ENCODE peak calls at places on chromosomes 16 and 17, in five cellular contexts. P is HCT116, V is GM12878, S is SK-N-SH, B is H1. Q is an unnamed sample.

GRCh38 chr17:45116434-45117016 is 15.8 kb downstream of the PLCD3 start:
- DNase-seq in S (peak), P (no peak), B (no peak), V (no peak), Q (no peak)

GRCh38 chr16:66958857-66959644 is 2.0 kb upstream of the CES3 start:
- DNase-seq in S (no peak), V (no peak), B (no peak), P (no peak), Q (no peak)

GRCh38 chr16:9159839-9160550 is 68.6 kb downstream of the HAPSTR1 start:
- DNase-seq in B (peak), V (peak), S (peak), P (peak), Q (peak)

GRCh38 chr16:74107795-74108610 is 188.6 kb upstream of the PSMD7 start:
- DNase-seq in S (no peak), P (peak), B (peak), V (peak), Q (peak)

GRCh38 chr17:36931697-36932382 is 5.4 kb upstream of the LHX1 start:
- DNase-seq in V (no peak), P (no peak), B (no peak), S (peak), Q (no peak)

GRCh38 chr17:49576121-49576905 is 642 bp downstream of the NXPH3 start:
- DNase-seq in S (peak), V (no peak), P (no peak), B (no peak), Q (no peak)

GRCh38 chr17:45294506-45294905 is 22.3 kb downstream of the MAP3K14 start:
- DNase-seq in V (no peak), P (no peak), S (peak), B (no peak), Q (no peak)

GRCh38 chr17:48751172-48751571 is 22.6 kb upstream of the HOXB13 start:
- DNase-seq in P (no peak), B (no peak), S (no peak), V (no peak), Q (no peak)

GRCh38 chr17:40791116-40791515 is 8.6 kb downstream of the KRT28 start:
- DNase-seq in P (no peak), V (no peak), S (no peak), B (no peak), Q (no peak)

GRCh38 chr17:78301821-78302213 is 58.1 kb downstream of the SOCS3 start:
- DNase-seq in B (no peak), P (no peak), S (no peak), V (no peak), Q (no peak)

GRCh38 chr16:4893103-4893862 is 43.7 kb downstream of the PPL start:
- DNase-seq in S (no peak), B (no peak), P (no peak), V (no peak), Q (no peak)

GRCh38 chr17:2911035-2911754 is 115.0 kb downstream of the RAP1GAP2 start:
- DNase-seq in B (no peak), S (peak), V (no peak), P (no peak), Q (no peak)

GRCh38 chr16:787261-787966 is 767 bp downstream of the RPUSD1 start:
- DNase-seq in V (no peak), B (no peak), S (no peak), P (no peak), Q (no peak)

GRCh38 chr16:83851473-83851872 is 43.7 kb downstream of the HSBP1 start:
- DNase-seq in S (no peak), B (no peak), P (no peak), V (no peak), Q (no peak)

GRCh38 chr16:74305286-74305685 is 8.7 kb downstream of the PSMD7 start:
- DNase-seq in B (no peak), P (no peak), S (no peak), V (no peak), Q (no peak)

GRCh38 chr17:75096082-75096625 is 8.4 kb downstream of the SLC16A5 start:
- DNase-seq in V (no peak), B (no peak), S (no peak), P (peak), Q (peak)

GRCh38 chr16:17368511-17368910 is 102.2 kb downstream of the XYLT1 start:
- DNase-seq in P (no peak), B (no peak), V (no peak), S (no peak), Q (no peak)

GRCh38 chr16:69927056-69927757 is 23.9 kb upstream of the CLEC18A start:
- DNase-seq in B (no peak), S (no peak), P (no peak), V (no peak), Q (no peak)

GRCh38 chr17:75036643-75037268 is 10.0 kb downstream of the ATP5PD start:
- DNase-seq in B (no peak), S (no peak), V (no peak), P (peak), Q (no peak)

GRCh38 chr16:72066747-72067146 is 3.7 kb downstream of the HPR start:
- DNase-seq in S (peak), P (peak), V (no peak), B (no peak), Q (peak)

GRCh38 chr16:69859105-69859969 is 91.8 kb upstream of the CLEC18A start:
- DNase-seq in P (peak), V (no peak), B (peak), S (peak), Q (no peak)

GRCh38 chr16:57759541-57760356 is 24.2 kb downstream of the KATNB1 start:
- DNase-seq in B (no peak), V (no peak), P (no peak), S (no peak), Q (no peak)

GRCh38 chr17:33436321-33436720 is 143.2 kb upstream of the ASIC2 start:
- DNase-seq in B (no peak), V (no peak), P (no peak), S (no peak), Q (no peak)

GRCh38 chr16:15583526-15583925 is 59.4 kb downstream of the MARF1 start:
- DNase-seq in V (no peak), S (no peak), B (no peak), P (no peak), Q (no peak)

GRCh38 chr16:11232852-11233726 is 22.9 kb downstream of the SOCS1 start:
- DNase-seq in B (no peak), V (no peak), S (no peak), P (no peak), Q (no peak)
- TF ChIP-seq SIN3A in B (no peak), V (no peak), S (no peak), P (no peak), Q (no peak)

GRCh38 chr17:17749921-17750320 is 68.7 kb downstream of the RAI1 start:
- DNase-seq in S (peak), P (peak), V (peak), B (peak), Q (no peak)
- TF ChIP-seq SIN3A in S (no peak), P (no peak), V (no peak), B (no peak), Q (no peak)

GRCh38 chr17:43545383-43545632 is 832 bp downstream of the ETV4 start:
- DNase-seq in V (no peak), S (no peak), P (no peak), B (no peak), Q (no peak)
- TF ChIP-seq SIN3A in V (no peak), S (no peak), P (no peak), B (no peak), Q (no peak)

GRCh38 chr17:1643293-1643998 is 2.1 kb downstream of the SCARF1 start:
- DNase-seq in V (no peak), S (peak), B (no peak), P (peak), Q (no peak)
- TF ChIP-seq SIN3A in V (no peak), S (no peak), B (no peak), P (no peak), Q (no peak)

DNA sequence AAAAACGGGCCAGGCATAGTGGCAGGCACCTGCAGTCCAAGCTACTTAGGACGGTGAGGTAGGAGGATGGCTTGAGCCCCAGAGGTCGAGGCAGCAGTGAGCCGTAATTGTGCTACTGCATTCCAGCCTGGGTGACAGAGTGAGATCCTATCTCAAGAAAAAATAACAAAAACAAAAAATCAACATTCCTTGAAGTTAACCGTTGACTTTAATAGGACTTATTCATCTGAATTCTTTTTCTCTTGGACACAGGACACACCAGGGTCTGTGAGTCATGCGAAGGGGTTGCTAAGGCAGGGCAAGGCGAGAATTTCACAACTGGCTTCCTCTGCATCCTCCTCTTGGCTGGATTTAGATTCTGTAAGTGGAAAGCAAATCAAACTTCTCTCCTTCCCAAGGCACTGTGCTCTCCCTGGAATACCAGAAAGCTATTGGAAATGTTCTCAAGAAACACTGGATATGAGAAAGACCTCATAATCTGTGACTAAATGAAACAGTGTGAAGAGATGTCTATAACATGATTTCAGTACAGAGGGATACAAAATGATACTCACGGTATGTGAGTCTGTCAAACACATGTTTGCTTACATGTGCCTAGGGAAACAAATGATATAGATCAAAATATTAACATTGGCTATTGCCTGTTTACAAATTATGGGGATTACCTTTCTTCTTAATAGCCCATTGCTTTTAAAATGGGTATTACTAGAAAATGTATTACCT is 99.6 kb downstream of the SYCE1L start:
- DNase-seq in P (no peak), B (no peak), V (no peak), S (no peak), Q (peak)
- TF ChIP-seq SIN3A in P (no peak), B (no peak), V (no peak), S (no peak), Q (no peak)

GRCh38 chr17:69575346-69575761 is 160.9 kb downstream of the MAP2K6 start:
- DNase-seq in V (no peak), B (no peak), S (no peak), P (no peak), Q (no peak)

GRCh38 chr17:69579961-69580677 is 165.6 kb downstream of the MAP2K6 start:
- DNase-seq in V (no peak), P (no peak), B (no peak), S (no peak), Q (no peak)

GRCh38 chr17:69578385-69578936 is 164.0 kb downstream of the MAP2K6 start:
- DNase-seq in V (no peak), P (no peak), S (no peak), B (no peak), Q (no peak)

GRCh38 chr17:69577098-69577497 is 162.6 kb downstream of the MAP2K6 start:
- DNase-seq in V (no peak), P (no peak), B (no peak), S (no peak), Q (no peak)

GRCh38 chr17:69581061-69581955 is 166.8 kb downstream of the MAP2K6 start:
- DNase-seq in P (no peak), B (no peak), S (no peak), V (peak), Q (no peak)
- TF ChIP-seq SIN3A in P (no peak), B (no peak), S (no peak), V (no peak), Q (no peak)

GRCh38 chr16:11164482-11165270 is 91.3 kb downstream of the SOCS1 start:
- DNase-seq in P (no peak), V (no peak), B (no peak), S (no peak), Q (no peak)
- TF ChIP-seq SIN3A in P (no peak), V (no peak), B (no peak), S (no peak), Q (no peak)

DNA sequence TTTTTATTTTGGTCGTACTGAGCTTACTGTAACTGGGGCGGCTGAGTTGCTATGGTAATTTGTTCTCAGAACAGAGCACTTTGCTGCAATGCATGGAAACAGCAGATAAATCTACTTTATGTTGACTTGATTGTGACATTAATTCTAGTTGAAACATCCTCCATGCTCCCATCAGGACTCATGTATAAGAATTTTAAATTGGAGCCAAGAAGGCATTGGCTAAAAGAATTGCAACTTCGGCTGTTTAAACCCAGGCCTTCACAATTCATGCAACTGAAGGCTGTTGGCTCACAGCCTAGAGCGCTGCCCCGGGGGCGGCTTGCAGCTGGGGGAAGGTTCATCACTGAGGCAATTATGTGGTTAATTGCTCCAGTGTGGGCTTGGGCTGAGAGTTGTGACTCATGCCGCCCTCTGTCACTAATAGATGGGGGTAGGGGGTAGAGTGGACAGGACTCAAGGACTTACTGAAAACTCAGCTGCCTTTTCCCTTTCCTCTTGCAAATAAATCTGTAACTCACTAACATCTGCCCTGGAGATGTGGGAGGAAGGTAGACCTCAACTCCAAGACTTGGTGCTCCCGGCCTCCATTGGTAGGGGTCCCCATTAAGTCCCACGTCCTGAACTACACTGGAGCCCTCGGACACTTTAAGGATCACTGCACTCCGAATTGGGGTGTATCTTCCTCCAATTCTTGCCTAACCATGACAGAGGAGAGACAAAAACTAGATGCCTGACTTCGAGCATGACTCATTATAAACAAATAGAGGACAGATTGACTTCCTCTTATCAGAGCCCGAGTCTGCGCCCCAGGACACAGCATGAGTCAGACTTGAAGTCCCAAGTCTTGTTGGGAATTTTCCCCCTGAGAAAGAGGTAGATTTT is 37.5 kb downstream of the ERCC4 start:
- DNase-seq in S (peak), B (no peak), V (peak), P (peak), Q (peak)
- TF ChIP-seq SIN3A in S (peak), B (no peak), V (no peak), P (no peak), Q (peak)

GRCh38 chr16:87043273-87044030 is 273.7 kb downstream of the C16orf95 start:
- DNase-seq in P (no peak), B (no peak), V (no peak), S (no peak), Q (no peak)
- TF ChIP-seq SIN3A in P (no peak), B (no peak), V (no peak), S (no peak), Q (no peak)

GRCh38 chr17:62067165-62068145 is 2.4 kb upstream of the MED13 start:
- DNase-seq in B (no peak), S (no peak), P (no peak), V (no peak), Q (no peak)
- TF ChIP-seq SIN3A in B (no peak), S (no peak), P (no peak), V (no peak), Q (no peak)

Q was measured in Panc1.